ENCODE peak calls at places on chromosomes 4 and X, in seven cellular contexts. D is fibroblast of mammary gland, W is left ventricle myocardium inferior, F is astrocyte of the spinal cord, N is psoas muscle, P is esophagus squamous epithelium, S is HCT116. J is an unnamed sample.

GRCh38 chrX:137916090-137916746 is 350.3 kb downstream of the ZIC3 start:
- DNase-seq in D (no peak), W (no peak), F (no peak), N (no peak), P (no peak), S (no peak), J (no peak)

GRCh38 chr4:148843625-148844024 is 401.4 kb upstream of the NR3C2 start:
- DNase-seq in D (no peak), W (no peak), F (no peak), N (no peak), P (no peak), S (no peak), J (no peak)

GRCh38 chrX:23779025-23779424 is 3.9 kb upstream of the SAT1 start:
- DNase-seq in D (peak), W (no peak), F (peak), N (no peak), P (no peak), S (no peak), J (no peak)

GRCh38 chr4:30056016-30056415 is 664.2 kb upstream of the PCDH7 start:
- DNase-seq in D (no peak), W (no peak), F (no peak), N (no peak), P (no peak), S (no peak), J (no peak)

GRCh38 chr4:179624768-179625181 is 2182.5 kb upstream of the AGA start:
- DNase-seq in D (peak), W (no peak), F (peak), N (no peak), P (no peak), S (no peak), J (no peak)

GRCh38 chr4:8765631-8766590 is 105.7 kb downstream of the HMX1 start:
- DNase-seq in D (no peak), W (peak), F (no peak), N (peak), P (no peak), S (no peak), J (no peak)

GRCh38 chr4:141643557-141643956 is 7.2 kb downstream of the IL15 start:
- DNase-seq in D (peak), W (no peak), F (peak), N (no peak), P (no peak), S (peak), J (no peak)

GRCh38 chr4:97072666-97073065 is 1070.6 kb downstream of the STPG2 start:
- DNase-seq in D (no peak), W (no peak), F (no peak), N (no peak), P (no peak), S (no peak), J (no peak)

GRCh38 chr4:173835863-173836262 is 305.8 kb upstream of the HAND2 start:
- DNase-seq in D (peak), W (peak), F (peak), N (no peak), P (no peak), S (no peak), J (no peak)

GRCh38 chr4:188127157-188127874 is 11.9 kb upstream of the TRIML1 start:
- DNase-seq in D (peak), W (no peak), F (peak), N (no peak), P (no peak), S (peak), J (no peak)

GRCh38 chrX:153576239-153576870 is 22.6 kb downstream of the CCNQ start:
- DNase-seq in D (no peak), W (no peak), F (no peak), N (no peak), P (no peak), S (no peak), J (no peak)

GRCh38 chr4:89492476-89493110 is 185.0 kb upstream of the GPRIN3 start:
- DNase-seq in D (peak), W (no peak), F (peak), N (no peak), P (no peak), S (no peak), J (no peak)

GRCh38 chr4:103018391-103019318 is 850 bp downstream of the SLC9B1 start:
- DNase-seq in D (no peak), W (no peak), F (no peak), N (peak), P (no peak), S (peak), J (peak)

GRCh38 chr4:108861339-108861738 is 98.5 kb upstream of the ETNPPL start:
- DNase-seq in D (peak), W (no peak), F (no peak), N (no peak), P (no peak), S (no peak), J (no peak)

GRCh38 chr4:168607215-168607614 is 110.4 kb downstream of the PALLD start:
- DNase-seq in D (no peak), W (no peak), F (no peak), N (no peak), P (no peak), S (no peak), J (no peak)

GRCh38 chrX:37347420-37347819 is 1.7 kb upstream of the PRRG1 start:
- DNase-seq in D (peak), W (no peak), F (peak), N (no peak), P (no peak), S (no peak), J (no peak)

GRCh38 chrX:84168095-84168494 is 19.9 kb downstream of the RPS6KA6 start:
- DNase-seq in D (peak), W (no peak), F (no peak), N (no peak), P (no peak), S (no peak), J (no peak)

GRCh38 chrX:40192196-40192595 is 94.4 kb upstream of the BCOR start:
- DNase-seq in D (no peak), W (no peak), F (no peak), N (no peak), P (no peak), S (no peak), J (no peak)

GRCh38 chr4:25919676-25920075 is 5.7 kb downstream of the SMIM20 start:
- DNase-seq in D (no peak), W (no peak), F (no peak), N (no peak), P (no peak), S (no peak), J (no peak)

GRCh38 chr4:75698162-75698962 is 25.2 kb upstream of the G3BP2 start:
- DNase-seq in D (no peak), W (no peak), F (no peak), N (no peak), P (no peak), S (no peak), J (peak)

GRCh38 chrX:81377329-81377728 is 175.4 kb downstream of the SH3BGRL start:
- DNase-seq in D (peak), W (no peak), F (peak), N (no peak), P (no peak), S (no peak), J (no peak)

GRCh38 chr4:76563804-76564468 is 128.9 kb downstream of the SHROOM3 start:
- DNase-seq in D (no peak), W (no peak), F (no peak), N (no peak), P (no peak), S (no peak), J (no peak)

GRCh38 chrX:18666614-18667013 is 5.3 kb downstream of the RS1 start:
- DNase-seq in D (no peak), W (no peak), F (no peak), N (no peak), P (no peak), S (no peak), J (no peak)

GRCh38 chrX:150570512-150570911 is 2.1 kb downstream of the MTM1 start:
- DNase-seq in D (no peak), W (no peak), F (no peak), N (no peak), P (no peak), S (no peak), J (no peak)

GRCh38 chr4:145177511-145177905 is 2.9 kb downstream of the OTUD4 start:
- DNase-seq in D (peak), W (no peak), F (peak), N (no peak), P (no peak), S (no peak), J (no peak)

GRCh38 chrX:53412441-53412840 is 10.0 kb downstream of the SMC1A start:
- DNase-seq in D (no peak), W (no peak), F (no peak), N (no peak), P (no peak), S (no peak), J (no peak)

GRCh38 chr4:146450524-146450923 is 71.2 kb downstream of the SLC10A7 start:
- DNase-seq in D (no peak), W (no peak), F (no peak), N (no peak), P (no peak), S (no peak), J (no peak)

GRCh38 chr4:3201718-3202702 is 46.9 kb upstream of the MSANTD1 start:
- DNase-seq in D (peak), W (no peak), F (peak), N (no peak), P (no peak), S (no peak), J (peak)

GRCh38 chr4:8540072-8540471 is 40.1 kb upstream of the GPR78 start:
- DNase-seq in D (no peak), W (no peak), F (no peak), N (no peak), P (no peak), S (no peak), J (no peak)

GRCh38 chrX:131626681-131627296 is 82.9 kb downstream of the OR13H1 start:
- DNase-seq in D (peak), W (no peak), F (peak), N (no peak), P (no peak), S (peak), J (no peak)
- TF ChIP-seq CTCF in D (peak), W (no peak), F (peak), N (no peak), P (no peak), S (peak), J (no peak)

DNA sequence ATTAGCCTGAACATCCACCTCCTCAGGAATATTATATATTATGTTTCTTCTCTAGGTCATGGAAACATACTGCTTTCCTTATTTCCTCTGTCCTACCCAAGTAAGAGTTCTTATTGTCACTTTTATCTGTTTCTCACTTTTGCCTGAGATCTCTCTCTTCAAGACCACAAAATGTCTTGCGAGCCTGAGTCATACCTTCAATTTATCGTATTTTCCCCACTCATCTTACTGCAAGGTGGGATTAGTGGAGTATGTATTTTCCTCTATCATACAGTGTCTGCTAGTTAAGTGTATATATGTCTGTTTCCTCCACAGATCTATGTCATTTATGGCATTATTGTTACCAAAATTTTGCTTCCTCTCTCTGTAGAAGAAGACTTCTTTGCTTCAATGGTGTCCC is 124.5 kb downstream of the EIF4E start:
- DNase-seq in D (no peak), W (no peak), F (no peak), N (no peak), P (no peak), S (no peak), J (no peak)
- TF ChIP-seq CTCF in D (no peak), W (no peak), F (no peak), N (no peak), P (no peak), S (no peak), J (no peak)

DNA sequence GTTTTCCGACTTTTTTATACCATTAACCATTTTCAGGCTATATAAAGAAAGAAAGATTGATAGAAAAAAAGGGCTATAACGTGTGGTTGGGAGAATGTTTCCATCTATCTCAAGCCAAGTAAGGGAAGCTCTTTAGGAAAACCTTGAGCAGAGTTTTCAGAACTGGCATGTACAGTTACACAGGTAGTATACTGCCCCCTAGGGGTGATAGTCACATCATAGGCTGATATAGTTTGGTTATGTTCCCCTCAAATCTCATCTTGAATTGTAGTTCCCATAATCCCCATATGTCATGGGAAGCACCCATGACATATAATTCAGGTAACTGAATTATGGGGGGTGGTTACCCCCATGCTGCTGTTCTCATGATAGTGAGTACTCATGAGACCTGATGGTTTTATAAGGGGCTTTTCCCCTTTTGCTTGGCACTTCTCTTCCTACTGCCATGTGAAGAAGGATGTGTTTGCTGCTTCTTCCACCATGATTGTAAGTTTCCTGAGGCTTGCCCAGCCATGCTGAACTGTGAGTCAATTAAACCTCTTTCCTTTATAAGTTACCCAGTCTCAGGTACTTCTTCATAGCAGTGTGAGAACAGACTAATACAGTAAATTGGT is 186.8 kb downstream of the TMA16 start:
- DNase-seq in D (peak), W (no peak), F (peak), N (no peak), P (no peak), S (peak), J (peak)
- TF ChIP-seq CTCF in D (peak), W (peak), F (peak), N (peak), P (peak), S (peak), J (peak)

DNA sequence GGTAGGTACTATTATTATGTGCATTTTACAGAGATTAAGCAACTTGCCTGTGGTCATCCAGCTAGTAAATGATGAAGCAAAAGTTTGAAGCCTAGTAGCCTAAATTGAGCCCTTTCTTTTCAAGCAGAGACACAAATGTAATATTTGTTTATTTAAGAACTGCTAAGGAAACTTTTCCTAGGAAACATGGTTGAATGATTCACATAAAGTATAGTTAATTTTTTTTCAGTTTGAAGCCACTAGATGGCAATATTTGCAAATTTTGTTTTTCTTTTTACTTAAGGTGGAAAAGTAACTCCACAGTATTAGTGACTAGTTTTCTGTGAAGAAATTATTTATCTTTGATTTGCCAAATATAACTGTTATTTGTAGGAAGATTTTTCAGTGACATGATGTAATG is 52.8 kb upstream of the ANKRD17 start:
- DNase-seq in D (peak), W (no peak), F (peak), N (no peak), P (no peak), S (peak), J (no peak)
- TF ChIP-seq CTCF in D (peak), W (peak), F (peak), N (peak), P (peak), S (peak), J (peak)

GRCh38 chrX:63581390-63581789 is 203.6 kb downstream of the ARHGEF9 start:
- DNase-seq in D (no peak), W (no peak), F (no peak), N (no peak), P (no peak), S (no peak), J (no peak)
- TF ChIP-seq CTCF in D (no peak), W (no peak), F (no peak), N (no peak), P (no peak), S (no peak), J (no peak)

DNA sequence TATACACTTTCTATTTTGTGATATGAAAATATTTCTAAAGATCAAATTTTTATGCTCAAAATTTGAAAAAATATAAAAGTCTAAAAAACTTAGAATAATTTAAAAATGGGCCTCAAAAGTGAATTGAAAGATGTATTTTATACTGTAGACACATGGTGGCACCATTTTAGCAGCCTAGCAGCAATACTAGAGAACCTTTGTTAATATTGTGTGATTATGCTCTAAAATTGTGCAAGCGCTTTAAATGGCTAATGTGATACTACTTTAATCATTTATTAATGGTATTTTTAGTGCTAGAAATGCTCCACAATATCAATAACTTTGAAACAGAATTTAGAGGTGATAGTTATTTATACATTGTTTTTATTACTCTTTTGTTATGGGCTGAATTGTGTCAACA is 3.7 kb upstream of the GUF1 start:
- DNase-seq in D (no peak), W (no peak), F (no peak), N (no peak), P (no peak), S (no peak), J (no peak)
- TF ChIP-seq CTCF in D (peak), W (no peak), F (no peak), N (no peak), P (no peak), S (peak), J (peak)